ENCODE peak calls at places on chromosomes 4 and X, in six cellular contexts. P is endodermal cell, T is kidney glomerular epithelial cell, O is sciatic nerve, B is substantia nigra, R is left cardiac atrium. Y is an unnamed sample.

GRCh38 chrX:24395775-24396174 is 35.3 kb downstream of the SUPT20HL1 start:
- DNase-seq in P (peak), T (peak), O (no peak), B (no peak), R (no peak), Y (peak)

GRCh38 chrX:13220916-13221315 is 98.9 kb downstream of the ATXN3L start:
- DNase-seq in P (no peak), T (peak), O (no peak), B (no peak), R (no peak), Y (no peak)

GRCh38 chr4:1534876-1535526 is 128.8 kb upstream of the NKX1-1 start:
- DNase-seq in P (no peak), T (no peak), O (no peak), B (no peak), R (peak), Y (no peak)

GRCh38 chr4:876780-877179 is 50.9 kb upstream of the CPLX1 start:
- DNase-seq in P (peak), T (no peak), O (no peak), B (no peak), R (no peak), Y (peak)

GRCh38 chr4:152310223-152310622 is 225.7 kb downstream of the FBXW7 start:
- DNase-seq in P (no peak), T (peak), O (no peak), B (no peak), R (no peak), Y (peak)

GRCh38 chrX:118884552-118885138 is 61.0 kb downstream of the ZCCHC12 start:
- DNase-seq in P (no peak), T (no peak), O (no peak), B (no peak), R (no peak), Y (no peak)

GRCh38 chrX:30935985-30936384 is 46.9 kb upstream of the TAB3 start:
- DNase-seq in P (peak), T (no peak), O (no peak), B (peak), R (no peak), Y (peak)

GRCh38 chrX:2894885-2895292 is 34.2 kb downstream of the ARSD start:
- DNase-seq in P (peak), T (no peak), O (no peak), B (no peak), R (no peak), Y (peak)

GRCh38 chr4:107442538-107443083 is 277.4 kb downstream of the PAPSS1 start:
- DNase-seq in P (no peak), T (no peak), O (no peak), B (no peak), R (no peak), Y (no peak)

GRCh38 chrX:10726647-10727046 is 106.3 kb upstream of the MID1 start:
- DNase-seq in P (no peak), T (no peak), O (no peak), B (no peak), R (no peak), Y (no peak)

GRCh38 chrX:118495958-118496762 is 545 bp downstream of the DOCK11 start:
- DNase-seq in P (peak), T (no peak), O (peak), B (peak), R (peak), Y (peak)

GRCh38 chr4:19748470-19748869 is 503.2 kb upstream of the SLIT2 start:
- DNase-seq in P (no peak), T (no peak), O (peak), B (no peak), R (peak), Y (no peak)

GRCh38 chr4:109207060-109207459 is 95.4 kb downstream of the COL25A1 start:
- DNase-seq in P (no peak), T (no peak), O (no peak), B (no peak), R (no peak), Y (no peak)

GRCh38 chr4:41745292-41746024 is 3.1 kb downstream of the PHOX2B start:
- DNase-seq in P (peak), T (no peak), O (no peak), B (no peak), R (no peak), Y (peak)

GRCh38 chr4:84366111-84366510 is 133.0 kb downstream of the NKX6-1 start:
- DNase-seq in P (no peak), T (no peak), O (no peak), B (no peak), R (no peak), Y (no peak)

GRCh38 chr4:15012017-15012788 is 9.9 kb downstream of the CPEB2 start:
- DNase-seq in P (no peak), T (no peak), O (no peak), B (no peak), R (no peak), Y (no peak)

GRCh38 chr4:76867880-76868655 is 29.9 kb downstream of the SOWAHB start:
- DNase-seq in P (peak), T (no peak), O (no peak), B (no peak), R (no peak), Y (peak)

GRCh38 chr4:42401171-42401570 is 3.9 kb downstream of the SHISA3 start:
- DNase-seq in P (peak), T (no peak), O (no peak), B (no peak), R (no peak), Y (peak)

GRCh38 chr4:104677122-104677521 is 182.4 kb upstream of the CXXC4 start:
- DNase-seq in P (peak), T (peak), O (no peak), B (peak), R (peak), Y (no peak)

GRCh38 chr4:2411786-2412510 is 6.5 kb downstream of the ZFYVE28 start:
- DNase-seq in P (peak), T (no peak), O (no peak), B (no peak), R (no peak), Y (no peak)

GRCh38 chr4:175776217-175776616 is 35.8 kb downstream of the GPM6A start:
- DNase-seq in P (peak), T (no peak), O (no peak), B (peak), R (no peak), Y (no peak)

GRCh38 chrX:131216828-131217227 is 72.3 kb downstream of the IGSF1 start:
- DNase-seq in P (no peak), T (no peak), O (no peak), B (no peak), R (no peak), Y (no peak)

GRCh38 chr4:108397850-108398249 is 222.5 kb upstream of the RPL34 start:
- DNase-seq in P (no peak), T (no peak), O (no peak), B (no peak), R (no peak), Y (no peak)

GRCh38 chrX:40006025-40007017 is 91.4 kb downstream of the BCOR start:
- DNase-seq in P (peak), T (no peak), O (peak), B (no peak), R (peak), Y (peak)

GRCh38 chr4:140884431-140885058 is 128.4 kb upstream of the TBC1D9 start:
- DNase-seq in P (peak), T (peak), O (no peak), B (peak), R (peak), Y (peak)

GRCh38 chr4:5956285-5957021 is 61.8 kb downstream of the C4orf50 start:
- DNase-seq in P (peak), T (no peak), O (peak), B (no peak), R (no peak), Y (peak)

GRCh38 chr4:38785901-38786402 is 3.2 kb upstream of the TLR10 start:
- DNase-seq in P (no peak), T (no peak), O (no peak), B (no peak), R (no peak), Y (no peak)

GRCh38 chr4:38804654-38805295 is at the start of gene TLR1:
- DNase-seq in P (no peak), T (peak), O (no peak), B (no peak), R (no peak), Y (no peak)

Y was measured in ELF-1.